ENCODE peak calls at places on chromosomes 4 and X, in five cellular contexts. One of them, this sample, is unnamed.

GRCh38 chr4:8101213-8101781 is 57.3 kb downstream of the ABLIM2 start:
- DNase-seq in CD4-positive, alpha-beta memory T cell: no peak
- DNase-seq in GM06990: no peak
- DNase-seq in lower leg skin: peak; percentile 93
- DNase-seq in adipocyte: peak; percentile 37
- DNase-seq in this sample: no peak

GRCh38 chrX:33178690-33179089 is 32.7 kb downstream of the DMD start:
- DNase-seq in GM06990: no peak
- DNase-seq in CD4-positive, alpha-beta memory T cell: no peak
- DNase-seq in adipocyte: no peak
- DNase-seq in lower leg skin: no peak
- DNase-seq in this sample: no peak

GRCh38 chr4:16496501-16496900 is 270.2 kb upstream of the TAPT1 start:
- DNase-seq in CD4-positive, alpha-beta memory T cell: no peak
- DNase-seq in adipocyte: peak; percentile 58
- DNase-seq in lower leg skin: no peak
- DNase-seq in GM06990: no peak
- DNase-seq in this sample: no peak

GRCh38 chr4:156941940-156942548 is 29.6 kb downstream of the PDGFC start:
- DNase-seq in CD4-positive, alpha-beta memory T cell: no peak
- DNase-seq in lower leg skin: no peak
- DNase-seq in adipocyte: peak; percentile 94
- DNase-seq in GM06990: no peak
- DNase-seq in this sample: peak; percentile 80

GRCh38 chrX:41827886-41828285 is 95.5 kb downstream of the CASK start:
- DNase-seq in GM06990: no peak
- DNase-seq in adipocyte: peak; percentile 14
- DNase-seq in lower leg skin: no peak
- DNase-seq in CD4-positive, alpha-beta memory T cell: no peak
- DNase-seq in this sample: no peak

GRCh38 chrX:15908891-15909290 is 54.3 kb upstream of the AP1S2 start:
- DNase-seq in lower leg skin: no peak
- DNase-seq in CD4-positive, alpha-beta memory T cell: no peak
- DNase-seq in adipocyte: no peak
- DNase-seq in GM06990: no peak
- DNase-seq in this sample: no peak

GRCh38 chr4:145804134-145804533 is 124.2 kb downstream of the C4orf51 start:
- DNase-seq in adipocyte: peak; percentile 94
- DNase-seq in lower leg skin: no peak
- DNase-seq in CD4-positive, alpha-beta memory T cell: no peak
- DNase-seq in GM06990: no peak
- DNase-seq in this sample: no peak

GRCh38 chrX:68831405-68832100 is 2.7 kb downstream of the EFNB1 start:
- DNase-seq in GM06990: no peak
- DNase-seq in lower leg skin: peak; percentile 81
- DNase-seq in CD4-positive, alpha-beta memory T cell: no peak
- DNase-seq in adipocyte: peak; percentile 19
- DNase-seq in this sample: no peak

GRCh38 chrX:152640039-152640818 is 2.5 kb downstream of the GABRQ start:
- DNase-seq in CD4-positive, alpha-beta memory T cell: no peak
- DNase-seq in adipocyte: peak; percentile 16
- DNase-seq in lower leg skin: no peak
- DNase-seq in GM06990: no peak
- DNase-seq in this sample: no peak

GRCh38 chrX:73270753-73271152 is 56.1 kb upstream of the NAP1L2 start:
- DNase-seq in adipocyte: no peak
- DNase-seq in lower leg skin: no peak
- DNase-seq in GM06990: no peak
- DNase-seq in CD4-positive, alpha-beta memory T cell: no peak
- DNase-seq in this sample: no peak

This sample was measured in NCI-H1092 treated with DMSO at 0.1 percent for 48 hours.